ENCODE peak calls at places on chromosomes 3 and 15, in seven cellular contexts. Q, I, Z, Y, C, R and U are unnamed samples. For H3K4me1, the result is how much of the 10 kb centered on the place peaks cover.

GRCh38 chr15:93151488-93151887 is 62.5 kb upstream of the RGMA start:
- DNase-seq in Q (no peak), I (no peak), Z (no peak), Y (no peak), C (no peak), R (no peak), U (no peak)

GRCh38 chr3:117722856-117723255 is 1013.3 kb downstream of the TUSC7 start:
- DNase-seq in Q (no peak), I (no peak), Z (no peak), Y (no peak), C (no peak), R (no peak), U (no peak)

GRCh38 chr3:24184528-24185176 is 239.6 kb downstream of the NR1D2 start:
- DNase-seq in Q (no peak), I (no peak), Z (no peak), Y (no peak), C (no peak), R (no peak), U (no peak)

GRCh38 chr3:46903341-46904302 is 26.1 kb downstream of the PTH1R start:
- DNase-seq in Q (no peak), I (no peak), Z (no peak), Y (no peak), C (no peak), R (no peak), U (no peak)

GRCh38 chr3:116524455-116524854 is 79.2 kb upstream of the LSAMP start:
- DNase-seq in Q (no peak), I (no peak), Z (no peak), Y (no peak), C (no peak), R (no peak), U (no peak)

GRCh38 chr15:79179108-79179561 is 88.6 kb upstream of the RASGRF1 start:
- DNase-seq in Q (peak), I (no peak), Z (no peak), Y (no peak), C (peak), R (no peak), U (no peak)

GRCh38 chr3:78734048-78734637 is 1033.7 kb downstream of the ROBO1 start:
- DNase-seq in Q (no peak), I (no peak), Z (no peak), Y (no peak), C (no peak), R (peak), U (no peak)

GRCh38 chr3:65479967-65480366 is 558.8 kb downstream of the MAGI1 start:
- DNase-seq in Q (no peak), I (no peak), Z (no peak), Y (no peak), C (no peak), R (no peak), U (no peak)

GRCh38 chr15:78321786-78322185 is 18.4 kb upstream of the CRABP1 start:
- DNase-seq in Q (no peak), I (no peak), Z (no peak), Y (no peak), C (no peak), R (no peak), U (no peak)

GRCh38 chr15:52179278-52180195 is 11.7 kb downstream of the GNB5 start:
- DNase-seq in Q (peak), I (peak), Z (peak), Y (peak), C (peak), R (peak), U (peak)

GRCh38 chr3:167887096-167887495 is 151.6 kb downstream of the SERPINI1 start:
- DNase-seq in Q (peak), I (no peak), Z (no peak), Y (no peak), C (peak), R (no peak), U (no peak)

GRCh38 chr3:23685484-23686258 is 120.1 kb upstream of the UBE2E1 start:
- DNase-seq in Q (peak), I (peak), Z (peak), Y (peak), C (peak), R (no peak), U (peak)

GRCh38 chr15:76199106-76200082 is 111.9 kb downstream of the ETFA start:
- DNase-seq in Q (no peak), I (peak), Z (peak), Y (no peak), C (no peak), R (no peak), U (no peak)

GRCh38 chr3:71076361-71076997 is 507.0 kb downstream of the FOXP1 start:
- DNase-seq in Q (no peak), I (no peak), Z (no peak), Y (no peak), C (no peak), R (no peak), U (no peak)

GRCh38 chr3:190125669-190126068 is 5.0 kb upstream of the P3H2 start:
- DNase-seq in Q (no peak), I (no peak), Z (no peak), Y (no peak), C (no peak), R (no peak), U (no peak)

GRCh38 chr3:196108075-196108743 is 26.3 kb upstream of the TFRC start:
- DNase-seq in Q (no peak), I (no peak), Z (peak), Y (no peak), C (peak), R (peak), U (no peak)

GRCh38 chr15:26032162-26032846 is 169.2 kb upstream of the ATP10A start:
- DNase-seq in Q (no peak), I (no peak), Z (no peak), Y (no peak), C (no peak), R (no peak), U (no peak)

GRCh38 chr15:57306305-57306943 is 69.9 kb upstream of the CGNL1 start:
- DNase-seq in Q (peak), I (peak), Z (peak), Y (peak), C (peak), R (peak), U (peak)

GRCh38 chr15:73851679-73852078 is 21.7 kb upstream of the TBC1D21 start:
- DNase-seq in Q (peak), I (peak), Z (no peak), Y (no peak), C (peak), R (peak), U (peak)

DNA sequence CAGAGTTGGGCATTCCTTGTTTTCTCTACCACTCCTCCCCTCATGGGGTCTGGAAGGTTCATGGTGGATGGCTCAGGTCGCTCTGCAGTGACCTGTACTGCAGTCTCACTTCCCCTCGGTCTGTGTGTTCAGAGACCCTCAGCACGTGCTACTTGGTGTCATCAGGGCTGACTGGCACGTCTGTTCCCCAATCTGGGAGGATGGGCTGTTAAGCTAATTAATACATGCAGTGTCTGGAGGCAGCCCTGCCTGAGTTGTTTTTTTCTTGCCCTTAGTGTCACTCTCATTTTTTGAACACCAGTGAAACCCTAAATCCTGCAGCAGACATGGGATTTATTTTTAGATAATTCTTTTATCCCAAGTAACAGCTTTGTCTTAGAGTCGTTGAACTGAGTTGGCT is 64.6 kb downstream of the ARNT2 start:
- DNase-seq in Q (no peak), I (no peak), Z (no peak), Y (no peak), C (no peak), R (no peak), U (no peak)
- H3K27ac ChIP-seq in Q (no peak), I (no peak), Z (no peak), Y (no peak), C (no peak), R (no peak), U (no peak)

GRCh38 chr3:53803124-53803815 is 42.9 kb downstream of the CHDH start:
- DNase-seq in Q (no peak), I (no peak), Z (no peak), Y (no peak), C (no peak), R (no peak), U (no peak)
- TF ChIP-seq CTCF in Q (no peak), I (no peak), Z (no peak), Y (no peak), C (no peak), R (no peak), U (no peak)

GRCh38 chr15:42578984-42579537 is 3.7 kb downstream of the STARD9 start:
- DNase-seq in Q (no peak), I (no peak), Z (no peak), Y (no peak), C (no peak), R (no peak), U (no peak)

GRCh38 chr15:42575188-42576039 is at the start of gene STARD9:
- DNase-seq in Q (peak), I (peak), Z (peak), Y (peak), C (peak), R (peak), U (peak)

GRCh38 chr15:42576776-42577175 is 1.4 kb downstream of the STARD9 start:
- DNase-seq in Q (no peak), I (no peak), Z (no peak), Y (no peak), C (no peak), R (no peak), U (no peak)

GRCh38 chr15:42576040-42576594 is 711 bp downstream of the STARD9 start:
- DNase-seq in Q (no peak), I (no peak), Z (no peak), Y (no peak), C (no peak), R (peak), U (no peak)

GRCh38 chr15:42577514-42578031 is 2.2 kb downstream of the STARD9 start:
- DNase-seq in Q (no peak), I (no peak), Z (no peak), Y (no peak), C (no peak), R (no peak), U (no peak)
- H3K4me1 ChIP-seq in Q (under half), I (half or more), Z (under half), Y (under half), C (under half), R (under half), U (under half)

GRCh38 chr15:33153548-33153947 is 41.0 kb downstream of the FMN1 start:
- DNase-seq in Q (no peak), I (no peak), Z (no peak), Y (no peak), C (no peak), R (no peak), U (no peak)
- H3K27ac ChIP-seq in Q (no peak), I (no peak), Z (peak), Y (peak), C (no peak), R (no peak), U (no peak)